ENCODE peak calls at places on chromosomes 11 and 22, in five cellular contexts. S, Q, H, M and F are unnamed samples.

GRCh38 chr11:110777765-110778164 is 65.5 kb upstream of the ARHGAP20 start:
- ATAC-seq in S (peak), H (no peak), Q (no peak), M (no peak), F (no peak)

GRCh38 chr11:64687204-64687603 is 35.8 kb downstream of the NRXN2 start:
- ATAC-seq in S (peak), Q (no peak), H (no peak), M (no peak), F (peak)

GRCh38 chr11:3073029-3073435 is 15.8 kb upstream of the CARS1 start:
- ATAC-seq in S (peak), Q (no peak), M (no peak), H (no peak), F (peak)

GRCh38 chr22:21714784-21715183 is 20.8 kb downstream of the YPEL1 start:
- ATAC-seq in M (no peak), Q (no peak), H (no peak), S (no peak), F (no peak)

GRCh38 chr11:130868087-130868486 is 48.2 kb downstream of the SNX19 start:
- ATAC-seq in M (peak), H (no peak), S (no peak), Q (no peak), F (no peak)

GRCh38 chr22:19115628-19116027 is 6.6 kb downstream of the DGCR2 start:
- ATAC-seq in H (peak), Q (peak), M (peak), S (no peak), F (no peak)

GRCh38 chr22:42752230-42752746 is 31.6 kb upstream of the A4GALT start:
- ATAC-seq in S (peak), Q (peak), H (peak), M (no peak), F (no peak)

GRCh38 chr11:91243630-91244029 is 981.0 kb upstream of the FAT3 start:
- ATAC-seq in S (peak), H (no peak), Q (no peak), M (no peak), F (peak)

GRCh38 chr11:94638278-94638901 is 71.2 kb downstream of the PIWIL4 start:
- ATAC-seq in Q (no peak), H (no peak), S (peak), M (no peak), F (no peak)

GRCh38 chr11:106463154-106463553 is 385.7 kb downstream of the AASDHPPT start:
- ATAC-seq in M (no peak), S (no peak), Q (no peak), H (no peak), F (no peak)

GRCh38 chr22:23237841-23238240 is 57.5 kb downstream of the BCR start:
- ATAC-seq in H (no peak), S (no peak), M (no peak), Q (no peak), F (no peak)

GRCh38 chr11:46741600-46742484 is 22.8 kb downstream of the F2 start:
- ATAC-seq in S (peak), Q (no peak), H (peak), M (no peak), F (no peak)

GRCh38 chr22:29266564-29267461 is 968 bp downstream of the RHBDD3 start:
- ATAC-seq in M (peak), H (peak), S (no peak), Q (peak), F (no peak)

GRCh38 chr11:68780829-68781228 is 29.5 kb upstream of the TESMIN start:
- ATAC-seq in M (peak), H (peak), S (peak), Q (peak), F (no peak)

GRCh38 chr11:83918471-83918870 is 632.3 kb upstream of the CCDC90B start:
- ATAC-seq in S (no peak), M (no peak), Q (no peak), H (no peak), F (peak)

GRCh38 chr11:134352111-134352510 is 20.3 kb downstream of the GLB1L2 start:
- ATAC-seq in Q (no peak), M (no peak), S (no peak), H (no peak), F (no peak)

GRCh38 chr11:128501008-128501407 is 86.3 kb downstream of the ETS1 start:
- ATAC-seq in H (no peak), Q (no peak), S (no peak), M (no peak), F (no peak)

GRCh38 chr11:64292458-64293254 is 1.6 kb downstream of the KCNK4 start:
- ATAC-seq in M (no peak), S (no peak), H (peak), Q (no peak), F (no peak)

GRCh38 chr11:44047931-44048431 is at the start of gene ACCSL:
- ATAC-seq in Q (no peak), M (peak), S (no peak), H (no peak), F (no peak)

GRCh38 chr22:40215266-40215665 is 37.5 kb downstream of the TNRC6B start:
- ATAC-seq in M (no peak), Q (no peak), S (peak), H (no peak), F (no peak)

GRCh38 chr22:20574920-20575353 is 67.5 kb downstream of the MED15 start:
- ATAC-seq in Q (no peak), H (no peak), M (no peak), S (no peak), F (no peak)

GRCh38 chr11:102685769-102686168 is 19.8 kb downstream of the MMP27 start:
- ATAC-seq in M (no peak), Q (no peak), H (no peak), S (peak), F (no peak)

GRCh38 chr11:18792066-18792591 is 531 bp upstream of the PTPN5 start:
- ATAC-seq in S (peak), H (no peak), M (no peak), Q (no peak), F (no peak)

GRCh38 chr22:37069319-37069718 is 17.8 kb downstream of the KCTD17 start:
- ATAC-seq in Q (no peak), S (no peak), H (no peak), M (no peak), F (no peak)

GRCh38 chr11:28819741-28820140 is 711.6 kb downstream of the METTL15 start:
- ATAC-seq in H (no peak), S (no peak), Q (no peak), M (no peak), F (no peak)
- TF ChIP-seq EP300 in H (no peak), S (no peak), Q (no peak), M (no peak), F (no peak)

DNA sequence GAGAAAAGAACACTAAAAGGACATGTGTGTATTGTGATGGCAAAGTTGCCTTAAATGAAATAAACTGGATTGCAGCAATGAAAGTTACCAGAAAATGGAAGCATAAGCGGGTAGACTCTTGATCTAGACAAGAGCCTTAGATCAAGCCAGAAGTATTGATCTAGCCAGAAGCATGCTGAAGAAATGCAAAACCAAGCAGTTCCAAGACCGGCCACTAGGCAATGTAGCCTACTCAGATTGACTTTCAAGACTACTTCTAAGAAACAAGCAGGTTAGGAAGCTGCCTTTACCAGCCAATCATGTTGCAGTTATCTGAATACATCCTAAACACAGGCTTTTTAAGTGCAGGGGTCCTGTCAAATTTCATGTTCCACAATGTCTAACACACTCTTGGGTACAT is 54.6 kb downstream of the KCNA4 start:
- ATAC-seq in M (no peak), Q (peak), H (no peak), S (no peak), F (no peak)
- TF ChIP-seq POLR2AphosphoS5 in M (no peak), Q (no peak), H (no peak), S (no peak), F (no peak)

GRCh38 chr22:41215409-41215808 is 10.3 kb downstream of the L3MBTL2 start:
- ATAC-seq in H (no peak), M (no peak), S (no peak), Q (no peak), F (no peak)
- TF ChIP-seq EP300 in H (no peak), M (no peak), S (no peak), Q (no peak), F (no peak)

DNA sequence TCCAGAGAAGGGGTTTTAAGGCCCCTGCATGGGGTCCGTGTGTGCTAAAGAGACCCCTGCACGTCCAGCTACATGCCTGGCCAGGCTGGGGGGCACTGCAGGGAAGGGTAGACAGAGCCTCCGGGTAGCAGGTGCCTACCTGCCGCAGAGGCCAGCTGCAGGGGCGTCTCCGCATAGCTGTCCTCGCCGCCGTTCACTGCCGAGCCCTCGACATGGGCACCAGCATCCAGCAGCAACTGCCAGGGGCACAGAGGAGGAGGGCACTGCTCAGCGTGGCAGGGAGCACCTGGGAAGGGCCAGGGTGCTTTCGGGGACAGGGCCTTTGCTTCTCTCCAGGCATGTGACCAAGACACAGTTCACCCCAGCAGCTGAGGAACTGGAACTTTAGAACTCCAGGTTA is 59.7 kb downstream of the NAT10 start:
- ATAC-seq in H (no peak), M (no peak), Q (no peak), S (no peak), F (no peak)
- TF ChIP-seq POLR2AphosphoS5 in H (no peak), M (no peak), Q (no peak), S (no peak), F (no peak)

GRCh38 chr11:13889566-13890214 is 72.8 kb upstream of the SPON1 start:
- ATAC-seq in H (no peak), M (no peak), Q (no peak), S (no peak), F (no peak)
- TF ChIP-seq EP300 in H (no peak), M (no peak), Q (no peak), S (no peak), F (no peak)

GRCh38 chr11:117327567-117328413 is at the start of gene CEP164:
- ATAC-seq in S (peak), M (peak), Q (peak), H (peak), F (peak)
- TF ChIP-seq POLR2AphosphoS5 in S (peak), M (no peak), Q (peak), H (peak), F (peak)

GRCh38 chr11:79087238-79087956 is 353.4 kb downstream of the TENM4 start:
- ATAC-seq in S (no peak), M (no peak), Q (no peak), H (peak), F (peak)
- TF ChIP-seq EP300 in S (no peak), M (no peak), Q (no peak), H (no peak), F (no peak)

GRCh38 chr11:114280696-114281095 is 15.5 kb upstream of the NNMT start:
- ATAC-seq in H (peak), S (peak), M (peak), Q (peak), F (peak)
- TF ChIP-seq POLR2AphosphoS5 in H (no peak), S (peak), M (no peak), Q (no peak), F (no peak)

GRCh38 chr11:75632962-75633361 is 35.9 kb downstream of the MAP6 start:
- ATAC-seq in S (no peak), Q (no peak), H (no peak), M (no peak), F (no peak)
- TF ChIP-seq EP300 in S (no peak), Q (no peak), H (no peak), M (no peak), F (no peak)